ENCODE peak calls at places on chromosome 9, in ten cellular contexts. C, X, O, A, B, D, G, T, W and R are unnamed samples.

GRCh38 chr9:73081979-73082657 is 69.5 kb upstream of the ANXA1 start:
- DNase-seq in C (no peak), X (no peak), O (no peak), A (peak), B (peak), D (peak), G (peak), T (peak), W (no peak), R (peak)

GRCh38 chr9:108180511-108180910 is 675.3 kb downstream of the ACTL7B start:
- DNase-seq in C (peak), X (no peak), O (no peak), A (no peak), B (no peak), D (no peak), G (no peak), T (no peak), W (no peak), R (no peak)

GRCh38 chr9:72661401-72662135 is 140.2 kb downstream of the TMC1 start:
- DNase-seq in C (no peak), X (no peak), O (no peak), A (no peak), B (peak), D (peak), G (no peak), T (no peak), W (no peak), R (no peak)

GRCh38 chr9:36140086-36141084 is 3.9 kb downstream of the GLIPR2 start:
- DNase-seq in C (no peak), X (no peak), O (no peak), A (no peak), B (no peak), D (no peak), G (no peak), T (no peak), W (no peak), R (no peak)

GRCh38 chr9:10479172-10479571 is 133.6 kb downstream of the PTPRD start:
- DNase-seq in C (no peak), X (no peak), O (no peak), A (peak), B (no peak), D (no peak), G (no peak), T (peak), W (no peak), R (peak)

GRCh38 chr9:92173318-92173717 is 58.1 kb upstream of the SPTLC1 start:
- DNase-seq in C (no peak), X (no peak), O (no peak), A (no peak), B (no peak), D (no peak), G (no peak), T (no peak), W (no peak), R (no peak)

GRCh38 chr9:114906922-114907571 is 23.3 kb downstream of the TNFSF8 start:
- DNase-seq in C (no peak), X (no peak), O (no peak), A (no peak), B (peak), D (peak), G (no peak), T (peak), W (no peak), R (peak)

GRCh38 chr9:22954964-22955363 is 508.3 kb downstream of the DMRTA1 start:
- DNase-seq in C (no peak), X (no peak), O (no peak), A (no peak), B (no peak), D (no peak), G (no peak), T (no peak), W (no peak), R (no peak)

GRCh38 chr9:133680976-133681657 is 45.0 kb downstream of the DBH start:
- DNase-seq in C (no peak), X (no peak), O (no peak), A (no peak), B (no peak), D (no peak), G (no peak), T (no peak), W (peak), R (no peak)

GRCh38 chr9:124932355-124932754 is 8.5 kb downstream of the GOLGA1 start:
- DNase-seq in C (no peak), X (no peak), O (no peak), A (no peak), B (no peak), D (no peak), G (no peak), T (no peak), W (no peak), R (no peak)

GRCh38 chr9:100756217-100756616 is 178.3 kb downstream of the CAVIN4 start:
- DNase-seq in C (no peak), X (no peak), O (no peak), A (no peak), B (no peak), D (no peak), G (no peak), T (no peak), W (no peak), R (no peak)

GRCh38 chr9:36925033-36925432 is 109.0 kb downstream of the PAX5 start:
- DNase-seq in C (no peak), X (no peak), O (no peak), A (no peak), B (no peak), D (no peak), G (no peak), T (no peak), W (no peak), R (no peak)

GRCh38 chr9:137721479-137721878 is 102.7 kb downstream of the EHMT1 start:
- DNase-seq in C (no peak), X (no peak), O (no peak), A (no peak), B (no peak), D (no peak), G (no peak), T (no peak), W (no peak), R (no peak)

GRCh38 chr9:114153761-114154596 is 1.4 kb upstream of the COL27A1 start:
- DNase-seq in C (peak), X (no peak), O (no peak), A (peak), B (peak), D (no peak), G (no peak), T (peak), W (no peak), R (peak)

GRCh38 chr9:29393064-29393463 is 1819.8 kb upstream of the C9orf72 start:
- DNase-seq in C (no peak), X (no peak), O (no peak), A (no peak), B (no peak), D (no peak), G (no peak), T (no peak), W (no peak), R (no peak)

GRCh38 chr9:127083133-127083532 is 39.3 kb downstream of the ANGPTL2 start:
- DNase-seq in C (no peak), X (no peak), O (no peak), A (no peak), B (no peak), D (no peak), G (no peak), T (no peak), W (no peak), R (no peak)

GRCh38 chr9:136614372-136614922 is 48.3 kb upstream of the EGFL7 start:
- DNase-seq in C (no peak), X (no peak), O (no peak), A (no peak), B (peak), D (peak), G (peak), T (no peak), W (no peak), R (no peak)

GRCh38 chr9:88930716-88931115 is 60.6 kb upstream of the S1PR3 start:
- DNase-seq in C (no peak), X (no peak), O (no peak), A (no peak), B (no peak), D (no peak), G (no peak), T (no peak), W (no peak), R (no peak)

GRCh38 chr9:113523421-113524141 is 60.1 kb downstream of the RGS3 start:
- DNase-seq in C (no peak), X (peak), O (no peak), A (no peak), B (no peak), D (peak), G (no peak), T (no peak), W (peak), R (no peak)

GRCh38 chr9:15146121-15146820 is 160.7 kb downstream of the TTC39B start:
- DNase-seq in C (no peak), X (no peak), O (no peak), A (no peak), B (no peak), D (no peak), G (no peak), T (no peak), W (no peak), R (no peak)

GRCh38 chr9:35756275-35756742 is 2.2 kb upstream of the MSMP start:
- DNase-seq in C (peak), X (peak), O (no peak), A (no peak), B (no peak), D (no peak), G (no peak), T (no peak), W (peak), R (no peak)

GRCh38 chr9:84339523-84339922 is 1.0 kb downstream of the SLC28A3 start:
- DNase-seq in C (peak), X (no peak), O (no peak), A (no peak), B (no peak), D (no peak), G (no peak), T (no peak), W (no peak), R (no peak)

GRCh38 chr9:131310833-131311554 is 21.5 kb downstream of the PLPP7 start:
- DNase-seq in C (no peak), X (peak), O (no peak), A (no peak), B (no peak), D (no peak), G (no peak), T (no peak), W (no peak), R (no peak)

GRCh38 chr9:136331030-136331429 is 3.7 kb downstream of the GPSM1 start:
- DNase-seq in C (no peak), X (no peak), O (no peak), A (no peak), B (no peak), D (no peak), G (no peak), T (no peak), W (peak), R (no peak)

GRCh38 chr9:38018964-38019602 is 49.9 kb downstream of the SHB start:
- DNase-seq in C (peak), X (no peak), O (no peak), A (peak), B (peak), D (peak), G (no peak), T (no peak), W (no peak), R (no peak)

GRCh38 chr9:15136646-15137045 is 170.4 kb downstream of the TTC39B start:
- DNase-seq in C (no peak), X (no peak), O (no peak), A (no peak), B (no peak), D (no peak), G (peak), T (no peak), W (no peak), R (no peak)

GRCh38 chr9:129256959-129257713 is 79.1 kb upstream of the IER5L start:
- DNase-seq in C (no peak), X (no peak), O (no peak), A (no peak), B (no peak), D (no peak), G (no peak), T (no peak), W (no peak), R (peak)

GRCh38 chr9:132631280-132631679 is 38.5 kb downstream of the DDX31 start:
- DNase-seq in C (no peak), X (no peak), O (no peak), A (no peak), B (peak), D (peak), G (no peak), T (no peak), W (no peak), R (no peak)

GRCh38 chr9:128142061-128142460 is 7.2 kb upstream of the LCN2 start:
- DNase-seq in C (no peak), X (no peak), O (no peak), A (no peak), B (no peak), D (no peak), G (no peak), T (no peak), W (peak), R (no peak)

GRCh38 chr9:117796681-117797080 is 92.5 kb downstream of the TLR4 start:
- DNase-seq in C (no peak), X (no peak), O (no peak), A (no peak), B (no peak), D (no peak), G (no peak), T (no peak), W (no peak), R (no peak)

GRCh38 chr9:72856985-72857631 is 95.7 kb downstream of the ALDH1A1 start:
- DNase-seq in C (peak), X (no peak), O (no peak), A (peak), B (peak), D (peak), G (peak), T (peak), W (no peak), R (peak)

GRCh38 chr9:1261879-1262278 is 211.7 kb downstream of the DMRT2 start:
- DNase-seq in C (no peak), X (no peak), O (no peak), A (no peak), B (no peak), D (no peak), G (no peak), T (no peak), W (no peak), R (no peak)

GRCh38 chr9:18424132-18424531 is 49.8 kb upstream of the ADAMTSL1 start:
- DNase-seq in C (no peak), X (no peak), O (no peak), A (no peak), B (peak), D (no peak), G (no peak), T (no peak), W (no peak), R (no peak)

GRCh38 chr9:23686257-23686656 is 139.8 kb downstream of the ELAVL2 start:
- DNase-seq in C (no peak), X (no peak), O (no peak), A (no peak), B (no peak), D (no peak), G (no peak), T (no peak), W (no peak), R (no peak)

GRCh38 chr9:19788152-19788551 is 685 bp downstream of the SLC24A2 start:
- DNase-seq in C (no peak), X (no peak), O (no peak), A (no peak), B (no peak), D (no peak), G (no peak), T (peak), W (peak), R (no peak)

GRCh38 chr9:93452710-93453046 is 703 bp downstream of the FAM120AOS start:
- DNase-seq in C (peak), X (no peak), O (no peak), A (peak), B (no peak), D (peak), G (no peak), T (no peak), W (peak), R (no peak)

GRCh38 chr9:3330792-3331420 is 194.9 kb downstream of the RFX3 start:
- DNase-seq in C (no peak), X (no peak), O (no peak), A (no peak), B (peak), D (no peak), G (no peak), T (no peak), W (no peak), R (no peak)